ENCODE peak calls at places on chromosome 22, in nine cellular contexts. T is prostate gland, E is pancreas, P is fibroblast of the aortic adventitia, G is RWPE1, H is PC-3, X is left ventricle myocardium inferior, R is B cell, K is psoas muscle. Q is an unnamed sample.

GRCh38 chr22:39318507-39319283 is 728 bp downstream of the RPL3 start:
- DNase-seq in R (peak), X (no peak), K (no peak), E (no peak), T (no peak), H (no peak), G (no peak), P (no peak), Q (no peak)

GRCh38 chr22:43397766-43398165 is 14.0 kb upstream of the MPPED1 start:
- DNase-seq in H (no peak), T (no peak), P (no peak), K (no peak), G (no peak), E (no peak), R (no peak), X (no peak), Q (no peak)

GRCh38 chr22:49487950-49488349 is 339.7 kb downstream of the BRD1 start:
- DNase-seq in X (no peak), G (no peak), K (no peak), P (no peak), H (peak), E (no peak), R (no peak), T (no peak), Q (no peak)

GRCh38 chr22:32411388-32411787 is 659 bp downstream of the RTCB start:
- DNase-seq in G (peak), K (no peak), T (no peak), X (no peak), E (no peak), P (peak), R (no peak), H (peak), Q (no peak)

GRCh38 chr22:21761086-21761485 is 25.5 kb upstream of the YPEL1 start:
- DNase-seq in E (no peak), K (no peak), X (no peak), H (no peak), P (no peak), G (no peak), T (no peak), R (no peak), Q (no peak)

GRCh38 chr22:32281092-32281491 is 25.9 kb upstream of the SLC5A4 start:
- DNase-seq in K (no peak), E (no peak), G (peak), X (no peak), T (no peak), R (no peak), P (peak), H (no peak), Q (no peak)

GRCh38 chr22:32874330-32874729 is 72.8 kb downstream of the TIMP3 start:
- DNase-seq in T (no peak), E (no peak), H (no peak), G (no peak), X (no peak), K (no peak), R (no peak), P (no peak), Q (no peak)

GRCh38 chr22:48644108-48644507 is 1183.6 kb downstream of the BRD1 start:
- DNase-seq in P (no peak), E (no peak), H (no peak), G (no peak), T (no peak), K (no peak), X (no peak), R (no peak), Q (no peak)

GRCh38 chr22:42343551-42344081 is 73.2 kb upstream of the TCF20 start:
- DNase-seq in E (no peak), R (no peak), T (no peak), X (no peak), H (peak), G (no peak), P (no peak), K (no peak), Q (no peak)

GRCh38 chr22:42880815-42881214 is 23.7 kb upstream of the ARFGAP3 start:
- DNase-seq in H (no peak), R (no peak), E (peak), X (no peak), G (no peak), T (no peak), K (no peak), P (no peak), Q (no peak)

GRCh38 chr22:50625131-50625567 is 2.8 kb downstream of the ARSA start:
- DNase-seq in R (no peak), X (no peak), T (no peak), G (no peak), K (no peak), H (no peak), P (no peak), E (peak), Q (no peak)

GRCh38 chr22:31289335-31289734 is 3.0 kb downstream of the PIK3IP1 start:
- DNase-seq in P (no peak), X (no peak), G (no peak), T (no peak), R (no peak), K (no peak), H (no peak), E (no peak), Q (no peak)

GRCh38 chr22:50325444-50326224 is 1.2 kb downstream of the DENND6B start:
- DNase-seq in E (no peak), H (no peak), P (no peak), K (no peak), G (no peak), T (no peak), R (no peak), X (no peak), Q (no peak)

GRCh38 chr22:45584621-45585436 is 82.1 kb downstream of the FBLN1 start:
- DNase-seq in P (no peak), K (no peak), H (no peak), G (no peak), E (no peak), X (no peak), R (no peak), T (no peak), Q (no peak)

GRCh38 chr22:49152146-49152929 is 675.3 kb downstream of the BRD1 start:
- DNase-seq in H (no peak), P (no peak), X (no peak), E (no peak), T (no peak), K (no peak), R (no peak), G (no peak), Q (no peak)

GRCh38 chr22:23068832-23069385 is 1.4 kb upstream of the GNAZ start:
- DNase-seq in K (no peak), G (no peak), T (no peak), P (no peak), R (peak), E (no peak), H (no peak), X (no peak), Q (no peak)

GRCh38 chr22:50045211-50046018 is 12.7 kb downstream of the TTLL8 start:
- DNase-seq in H (no peak), T (no peak), R (peak), E (no peak), X (no peak), P (no peak), K (no peak), G (no peak), Q (no peak)

GRCh38 chr22:43014062-43014875 is 680 bp downstream of the PACSIN2 start:
- DNase-seq in T (peak), K (peak), R (no peak), X (peak), G (peak), E (peak), H (peak), P (peak), Q (no peak)

GRCh38 chr22:29053048-29053702 is 8.5 kb downstream of the C22orf31 start:
- DNase-seq in T (no peak), G (no peak), E (no peak), H (no peak), P (no peak), X (no peak), R (no peak), K (no peak), Q (no peak)

GRCh38 chr22:43401233-43401632 is 10.6 kb upstream of the MPPED1 start:
- DNase-seq in H (no peak), G (no peak), P (no peak), R (no peak), E (no peak), T (no peak), X (no peak), K (no peak), Q (no peak)

GRCh38 chr22:31872209-31872608 is 72.1 kb upstream of the YWHAH start:
- DNase-seq in G (no peak), X (no peak), E (no peak), T (no peak), P (no peak), R (no peak), K (no peak), H (no peak), Q (no peak)

GRCh38 chr22:19103881-19104821 is 18.1 kb downstream of the DGCR2 start:
- DNase-seq in K (no peak), X (no peak), G (no peak), R (no peak), P (peak), E (peak), T (no peak), H (no peak), Q (no peak)

GRCh38 chr22:30220338-30221009 is 26.1 kb downstream of the LIF start:
- DNase-seq in P (no peak), X (no peak), T (no peak), K (no peak), H (no peak), E (no peak), R (no peak), G (no peak), Q (no peak)

GRCh38 chr22:30217698-30218565 is 28.6 kb downstream of the LIF start:
- DNase-seq in X (no peak), E (no peak), K (no peak), T (no peak), G (no peak), H (no peak), R (no peak), P (peak), Q (no peak)

GRCh38 chr22:30221121-30221992 is 25.2 kb downstream of the LIF start:
- DNase-seq in G (no peak), R (no peak), P (no peak), T (no peak), X (no peak), K (no peak), H (no peak), E (no peak), Q (no peak)

GRCh38 chr22:30219668-30220278 is 26.8 kb downstream of the LIF start:
- DNase-seq in P (no peak), E (no peak), H (no peak), T (no peak), K (no peak), R (no peak), G (no peak), X (no peak), Q (no peak)

DNA sequence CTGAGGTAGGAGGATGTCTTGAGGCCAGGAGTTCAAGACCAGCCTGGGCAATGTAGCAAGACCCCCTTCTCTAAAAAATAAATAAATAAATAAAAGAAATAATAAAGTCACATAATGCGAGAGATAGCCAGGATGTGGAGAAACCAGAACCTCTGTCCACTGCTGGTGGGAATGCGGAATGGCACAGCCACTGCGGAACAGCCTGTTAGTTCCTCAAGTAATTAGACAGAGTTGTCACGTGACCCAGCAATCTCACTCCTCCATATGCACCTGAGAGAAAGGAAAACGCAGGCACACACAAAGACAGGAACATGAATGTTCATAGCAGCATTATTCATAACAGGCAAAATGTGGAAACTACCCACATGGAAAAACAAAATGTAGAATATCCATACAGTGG is 27.5 kb downstream of the LIF start:
- DNase-seq in T (no peak), G (no peak), R (no peak), E (no peak), P (no peak), H (no peak), K (no peak), X (no peak), Q (no peak)
- TF ChIP-seq CTCF in T (no peak), G (no peak), R (no peak), E (no peak), P (peak), H (no peak), K (no peak), X (no peak), Q (no peak)

GRCh38 chr22:35963237-35963810 is 65.3 kb downstream of the RBFOX2 start:
- DNase-seq in G (no peak), H (no peak), E (no peak), K (no peak), X (no peak), P (no peak), T (no peak), R (no peak), Q (no peak)

GRCh38 chr22:35970601-35971417 is 57.8 kb downstream of the RBFOX2 start:
- DNase-seq in K (no peak), P (no peak), H (peak), X (no peak), G (no peak), R (no peak), T (no peak), E (no peak), Q (no peak)

GRCh38 chr22:35967046-35967397 is 61.6 kb downstream of the RBFOX2 start:
- DNase-seq in H (no peak), T (no peak), X (no peak), R (no peak), K (no peak), E (no peak), G (no peak), P (no peak), Q (no peak)

GRCh38 chr22:35961480-35961902 is 67.1 kb downstream of the RBFOX2 start:
- DNase-seq in X (peak), H (no peak), G (peak), K (peak), P (peak), E (no peak), T (no peak), R (no peak), Q (no peak)

GRCh38 chr22:35966314-35967045 is 62.1 kb downstream of the RBFOX2 start:
- DNase-seq in K (no peak), R (no peak), P (no peak), G (no peak), E (no peak), T (no peak), X (no peak), H (peak), Q (no peak)
- TF ChIP-seq CTCF in K (no peak), R (no peak), P (peak), G (no peak), E (no peak), T (no peak), X (no peak), H (no peak), Q (no peak)

GRCh38 chr22:36902143-36902911 is 11.1 kb upstream of the CSF2RB start:
- DNase-seq in X (no peak), P (no peak), K (no peak), R (no peak), G (no peak), H (no peak), E (no peak), T (no peak), Q (no peak)

GRCh38 chr22:36900880-36901279 is 12.5 kb upstream of the CSF2RB start:
- DNase-seq in K (no peak), X (no peak), R (no peak), H (no peak), G (no peak), T (peak), E (no peak), P (peak), Q (no peak)

GRCh38 chr22:36901411-36902142 is 11.9 kb upstream of the CSF2RB start:
- DNase-seq in H (no peak), P (no peak), R (no peak), E (no peak), G (no peak), T (no peak), X (no peak), K (no peak), Q (no peak)

GRCh38 chr22:36907464-36907863 is 6.0 kb upstream of the CSF2RB start:
- DNase-seq in P (no peak), K (no peak), H (no peak), E (no peak), G (no peak), X (no peak), T (no peak), R (no peak), Q (no peak)

GRCh38 chr22:36904260-36904659 is 9.2 kb upstream of the CSF2RB start:
- DNase-seq in X (no peak), E (no peak), K (no peak), H (no peak), P (no peak), T (no peak), G (no peak), R (no peak), Q (no peak)
- TF ChIP-seq CTCF in X (no peak), E (no peak), K (no peak), H (peak), P (no peak), T (no peak), G (no peak), R (no peak), Q (no peak)

GRCh38 chr22:20551805-20552449 is 44.5 kb downstream of the MED15 start:
- DNase-seq in X (no peak), H (no peak), R (no peak), P (peak), E (peak), G (no peak), T (no peak), K (peak), Q (no peak)
- TF ChIP-seq CTCF in X (peak), H (no peak), R (no peak), P (peak), E (peak), G (no peak), T (no peak), K (peak), Q (no peak)

DNA sequence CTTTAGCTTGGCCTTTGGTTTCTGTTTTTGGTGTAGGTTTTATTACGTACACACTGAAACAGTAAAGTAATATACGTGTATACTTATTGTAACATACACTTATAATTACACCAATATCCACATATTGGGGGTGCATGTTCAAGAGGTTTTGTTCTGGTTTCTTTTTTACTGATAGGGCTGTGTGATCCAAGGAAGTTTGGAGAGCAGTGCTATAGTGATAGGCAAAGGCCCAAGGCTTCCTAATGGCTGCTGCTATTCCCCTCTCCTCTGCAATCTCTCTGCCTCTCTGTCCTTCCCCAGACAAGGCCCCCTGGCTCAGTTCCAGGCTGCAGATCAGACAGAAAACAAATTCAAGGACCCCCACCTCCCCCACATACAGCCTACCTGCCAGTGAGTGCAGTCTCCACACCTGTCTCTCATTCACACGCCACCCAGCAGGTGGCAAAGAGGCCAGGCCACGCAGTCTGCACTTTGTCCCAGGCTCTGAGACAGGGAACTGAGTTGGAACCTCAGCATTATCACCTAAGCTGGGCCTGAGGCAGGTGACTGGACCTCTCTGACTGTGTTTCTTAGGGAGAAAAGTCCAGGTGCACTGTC is 15.1 kb downstream of the TMEM184B start:
- DNase-seq in K (no peak), X (no peak), H (peak), R (no peak), P (no peak), T (no peak), G (no peak), E (peak), Q (no peak)
- TF ChIP-seq CTCF in K (no peak), X (no peak), H (peak), R (no peak), P (no peak), T (no peak), G (no peak), E (no peak), Q (no peak)

GRCh38 chr22:40387758-40388157 is 17.4 kb downstream of the SGSM3 start:
- DNase-seq in P (no peak), X (no peak), T (peak), R (no peak), H (peak), K (no peak), G (no peak), E (no peak), Q (no peak)
- TF ChIP-seq CTCF in P (no peak), X (no peak), T (no peak), R (no peak), H (no peak), K (no peak), G (no peak), E (no peak), Q (no peak)

DNA sequence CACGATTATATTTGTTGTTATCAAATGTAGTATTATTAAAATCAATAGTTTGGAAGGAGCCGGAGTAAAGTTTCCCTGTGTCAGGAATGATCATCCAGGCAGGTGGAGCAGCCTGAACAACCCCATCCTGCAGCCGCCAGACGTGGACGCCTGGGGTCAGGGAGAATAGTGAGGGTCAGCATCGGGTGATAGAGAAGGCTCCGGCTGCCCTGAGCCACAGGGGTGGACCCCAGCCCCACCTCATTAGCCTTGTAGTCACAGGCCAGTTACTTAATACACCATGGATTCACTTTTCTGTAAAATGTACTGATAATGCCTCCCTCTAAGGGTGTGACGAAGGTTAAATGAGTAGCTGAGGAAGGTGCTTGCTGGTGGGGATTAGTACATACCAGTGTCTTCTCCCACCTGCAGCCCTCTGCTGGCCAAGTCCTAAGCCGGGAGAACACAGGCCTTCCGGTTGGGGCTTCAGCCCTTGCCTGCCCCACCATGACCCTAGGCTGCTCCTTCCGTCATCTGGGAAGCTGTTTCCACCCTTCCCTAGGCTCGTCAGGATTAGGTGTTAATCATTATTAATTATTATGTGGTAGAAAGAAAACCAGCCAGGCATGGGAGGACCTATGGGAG is 14.9 kb downstream of the TMEM121B start:
- DNase-seq in T (no peak), E (no peak), R (no peak), X (no peak), P (no peak), H (no peak), K (no peak), G (no peak), Q (peak)
- TF ChIP-seq CTCF in T (no peak), E (no peak), R (no peak), X (no peak), P (no peak), H (no peak), K (no peak), G (no peak), Q (peak)

GRCh38 chr22:46659791-46660186 is 39.6 kb downstream of the GRAMD4 start:
- DNase-seq in X (no peak), P (no peak), E (no peak), G (no peak), K (no peak), R (no peak), H (no peak), T (no peak), Q (no peak)

GRCh38 chr22:46662226-46662625 is 42.0 kb downstream of the GRAMD4 start:
- DNase-seq in H (no peak), R (no peak), K (no peak), G (no peak), T (no peak), X (no peak), E (no peak), P (no peak), Q (no peak)

GRCh38 chr22:46659059-46659790 is 39.0 kb downstream of the GRAMD4 start:
- DNase-seq in E (no peak), R (no peak), T (no peak), K (no peak), X (no peak), P (no peak), H (no peak), G (no peak), Q (no peak)

GRCh38 chr22:46661221-46661851 is 41.1 kb downstream of the GRAMD4 start:
- DNase-seq in H (peak), K (no peak), G (peak), E (no peak), P (no peak), R (no peak), T (peak), X (no peak), Q (no peak)

DNA sequence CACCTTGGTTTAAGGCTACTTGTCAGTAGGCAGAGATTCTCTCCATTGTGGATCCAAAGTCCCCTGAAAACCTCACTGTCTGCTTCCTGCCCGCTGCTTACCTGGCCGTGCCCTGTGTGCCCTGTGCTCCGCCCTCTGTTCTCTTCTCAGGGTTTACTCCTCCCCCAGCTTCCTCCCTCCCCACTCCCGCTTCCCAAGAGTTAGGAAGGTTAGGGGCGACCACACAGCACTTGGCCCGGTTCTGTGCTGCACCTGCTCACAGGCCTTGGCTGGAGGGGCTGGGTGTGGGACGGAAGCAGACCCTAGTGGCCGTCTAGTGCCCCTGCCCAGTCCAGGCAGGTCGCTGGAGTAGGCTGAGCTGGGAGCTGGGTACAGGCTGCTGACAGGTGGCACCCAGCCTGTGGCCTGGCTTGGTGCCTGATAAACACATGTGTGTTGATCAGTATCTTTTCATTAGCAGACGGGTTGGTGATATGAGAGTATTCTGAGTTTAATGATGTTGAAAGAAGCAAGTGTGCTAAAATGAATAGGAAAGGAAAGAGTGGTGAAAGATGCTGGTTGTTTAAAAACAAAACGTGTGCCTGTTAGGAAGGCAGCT is 40.5 kb downstream of the GRAMD4 start:
- DNase-seq in G (no peak), R (no peak), H (no peak), P (no peak), K (peak), E (peak), X (no peak), T (peak), Q (no peak)
- TF ChIP-seq CTCF in G (no peak), R (no peak), H (no peak), P (no peak), K (peak), E (no peak), X (no peak), T (peak), Q (no peak)

Q was measured in D721Med.